ENCODE peak calls at places on chromosomes 11 and 22, in four cellular contexts. One of them, this sample, is unnamed.

GRCh38 chr11:44104472-44105294 is 9.2 kb downstream of the EXT2 start:
- DNase-seq in HFFc6: no peak
- DNase-seq in coronary artery: no peak
- DNase-seq in transverse colon: no peak
- DNase-seq in this sample: no peak

GRCh38 chr11:130179396-130180306 is 20.1 kb downstream of the ST14 start:
- DNase-seq in transverse colon: peak; percentile 63
- DNase-seq in HFFc6: no peak
- DNase-seq in coronary artery: no peak
- DNase-seq in this sample: no peak

GRCh38 chr11:103109818-103110388 is 677 bp downstream of the DYNC2H1 start:
- DNase-seq in HFFc6: no peak
- DNase-seq in transverse colon: no peak
- DNase-seq in coronary artery: no peak
- DNase-seq in this sample: no peak

GRCh38 chr11:14892577-14892976 is 546 bp upstream of the CYP2R1 start:
- DNase-seq in transverse colon: no peak
- DNase-seq in HFFc6: no peak
- DNase-seq in coronary artery: no peak
- DNase-seq in this sample: no peak

GRCh38 chr11:76824083-76824939 is 36.4 kb upstream of the ACER3 start:
- DNase-seq in transverse colon: no peak
- DNase-seq in coronary artery: no peak
- DNase-seq in HFFc6: no peak
- DNase-seq in this sample: no peak

GRCh38 chr11:112613051-112613972 is 347.9 kb upstream of the NCAM1 start:
- DNase-seq in coronary artery: no peak
- DNase-seq in HFFc6: peak; percentile 28
- DNase-seq in transverse colon: no peak
- DNase-seq in this sample: no peak

GRCh38 chr11:110645253-110645652 is 67.0 kb downstream of the ARHGAP20 start:
- DNase-seq in transverse colon: no peak
- DNase-seq in HFFc6: no peak
- DNase-seq in coronary artery: no peak
- DNase-seq in this sample: no peak

GRCh38 chr11:104759464-104759863 is 138.8 kb downstream of the CASP12 start:
- DNase-seq in transverse colon: no peak
- DNase-seq in HFFc6: no peak
- DNase-seq in coronary artery: no peak
- DNase-seq in this sample: no peak

GRCh38 chr11:130144129-130144528 is 15.5 kb upstream of the ST14 start:
- DNase-seq in HFFc6: no peak
- DNase-seq in transverse colon: peak; percentile 67
- DNase-seq in coronary artery: peak; percentile 53
- DNase-seq in this sample: no peak

GRCh38 chr11:120566176-120566575 is 54.6 kb downstream of the GRIK4 start:
- DNase-seq in HFFc6: no peak
- DNase-seq in coronary artery: no peak
- DNase-seq in transverse colon: no peak
- DNase-seq in this sample: no peak

GRCh38 chr11:31882951-31883392 is 71.8 kb upstream of the PAX6 start:
- DNase-seq in coronary artery: no peak
- DNase-seq in HFFc6: no peak
- DNase-seq in transverse colon: no peak
- DNase-seq in this sample: no peak

GRCh38 chr11:115504279-115505158 is at the start of gene CADM1:
- DNase-seq in transverse colon: peak; percentile 93
- DNase-seq in HFFc6: peak; percentile 13
- DNase-seq in coronary artery: peak; percentile 91
- DNase-seq in this sample: peak; percentile 81

GRCh38 chr11:41334007-41334933 is 125.2 kb downstream of the LRRC4C start:
- DNase-seq in coronary artery: no peak
- DNase-seq in HFFc6: no peak
- DNase-seq in transverse colon: no peak
- DNase-seq in this sample: no peak

GRCh38 chr11:2259897-2260451 is 10.4 kb downstream of the ASCL2 start:
- DNase-seq in coronary artery: peak; percentile 67
- DNase-seq in HFFc6: no peak
- DNase-seq in transverse colon: no peak
- DNase-seq in this sample: no peak

GRCh38 chr11:35914824-35915223 is 29.0 kb upstream of the LDLRAD3 start:
- DNase-seq in coronary artery: no peak
- DNase-seq in transverse colon: no peak
- DNase-seq in HFFc6: no peak
- DNase-seq in this sample: no peak

GRCh38 chr11:1844221-1845094 is 5.7 kb downstream of the TNNI2 start:
- DNase-seq in HFFc6: no peak
- DNase-seq in transverse colon: peak; percentile 67
- DNase-seq in coronary artery: no peak
- DNase-seq in this sample: no peak

GRCh38 chr11:25981998-25982397 is 349.9 kb upstream of the ANO3 start:
- DNase-seq in coronary artery: no peak
- DNase-seq in transverse colon: no peak
- DNase-seq in HFFc6: peak; percentile 29
- DNase-seq in this sample: no peak

GRCh38 chr11:89495951-89496350 is 4.8 kb upstream of the NOX4 start:
- DNase-seq in coronary artery: no peak
- DNase-seq in transverse colon: no peak
- DNase-seq in HFFc6: peak; percentile 70
- DNase-seq in this sample: no peak

GRCh38 chr11:77201991-77202841 is 74.2 kb downstream of the MYO7A start:
- DNase-seq in transverse colon: peak; percentile 3
- DNase-seq in coronary artery: no peak
- DNase-seq in HFFc6: no peak
- DNase-seq in this sample: no peak

GRCh38 chr11:130217133-130217631 is 57.6 kb downstream of the ST14 start:
- DNase-seq in transverse colon: no peak
- DNase-seq in coronary artery: no peak
- DNase-seq in HFFc6: no peak
- DNase-seq in this sample: no peak

DNA sequence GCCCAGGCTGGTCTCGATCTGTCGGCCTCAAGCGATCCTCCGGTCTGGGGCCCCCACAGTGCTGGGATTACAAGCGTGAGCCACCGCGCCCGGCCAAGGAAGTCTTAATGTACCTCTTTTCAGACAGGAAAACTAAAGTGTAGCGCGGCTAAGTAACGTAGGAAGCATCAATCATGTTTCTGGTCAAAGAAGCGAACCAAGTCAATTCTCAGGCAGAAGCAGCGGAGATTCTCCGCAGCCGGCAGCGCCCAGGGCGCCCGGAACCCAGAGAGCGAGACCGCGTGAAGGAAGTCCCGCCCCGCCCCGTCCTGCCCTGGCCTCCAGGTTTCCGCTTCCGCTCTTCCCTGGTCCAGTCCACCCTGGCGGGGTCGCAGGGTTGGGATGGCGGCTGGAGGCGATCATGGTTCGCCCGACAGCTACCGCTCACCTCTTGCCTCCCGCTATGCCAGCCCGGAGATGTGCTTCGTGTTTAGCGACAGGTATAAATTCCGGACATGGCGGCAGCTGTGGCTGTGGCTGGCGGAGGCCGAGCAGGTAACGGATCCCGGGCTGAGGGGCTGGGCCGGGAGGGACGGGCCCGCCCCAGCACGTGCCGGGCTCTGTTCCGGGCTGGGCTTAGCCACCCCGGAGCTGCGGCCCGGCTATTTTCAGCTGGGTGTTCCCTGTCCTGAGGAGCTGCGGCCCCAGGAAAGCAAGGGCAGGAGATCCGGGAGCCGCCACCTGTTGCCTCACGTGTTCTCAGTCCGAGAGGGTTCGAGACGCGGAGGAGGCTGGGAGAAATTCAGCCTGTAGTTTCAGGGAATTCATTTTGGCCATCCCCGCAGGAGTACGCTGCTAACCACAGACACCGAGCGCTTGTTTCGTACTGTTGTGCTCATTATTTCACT is at the start of gene ADSL:
- DNase-seq in transverse colon: peak; percentile 92
- DNase-seq in coronary artery: peak; percentile 92
- DNase-seq in HFFc6: peak; percentile 78
- DNase-seq in this sample: peak; percentile 49
- TF ChIP-seq CTCF in transverse colon: peak; percentile 45
- TF ChIP-seq CTCF in coronary artery: no peak
- TF ChIP-seq CTCF in HFFc6: no peak
- TF ChIP-seq CTCF in this sample: no peak

DNA sequence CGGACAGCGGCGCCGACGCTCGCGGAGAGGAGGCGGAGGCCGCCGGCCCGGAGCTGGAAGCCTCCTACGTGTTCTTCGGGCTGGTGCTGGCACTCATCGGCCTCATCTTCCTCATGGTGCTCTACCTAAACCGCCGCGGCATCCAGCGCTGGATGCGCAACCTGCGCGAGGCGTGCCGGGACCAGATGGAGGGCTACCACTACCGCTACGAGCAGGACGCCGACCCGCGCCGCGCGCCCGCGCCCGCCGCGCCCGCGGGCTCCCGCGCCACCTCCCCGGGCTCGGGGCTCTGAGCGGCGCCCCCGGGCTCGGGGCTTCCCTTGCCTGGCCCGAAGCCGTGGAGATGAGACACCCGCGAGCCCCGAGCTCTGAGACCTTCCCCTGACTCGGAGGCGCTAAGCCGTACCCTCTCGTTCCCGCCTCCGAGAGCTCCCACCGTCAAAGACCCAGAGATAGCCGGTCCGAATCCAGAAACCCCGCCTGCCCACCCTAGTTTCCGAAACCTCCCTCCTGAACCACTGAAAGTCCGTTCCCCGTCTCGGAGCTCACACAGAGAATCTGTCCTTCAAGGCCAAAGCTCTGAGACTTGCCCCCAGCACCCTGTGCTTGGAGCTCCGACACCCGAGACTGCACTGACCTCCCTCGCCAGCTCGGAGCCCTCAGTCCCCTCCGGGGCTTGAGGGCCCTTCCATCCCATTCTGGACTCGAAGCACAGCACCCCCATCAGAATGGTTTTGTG is 1.5 kb downstream of the TPBGL start:
- DNase-seq in transverse colon: no peak
- DNase-seq in coronary artery: no peak
- DNase-seq in HFFc6: no peak
- DNase-seq in this sample: no peak
- TF ChIP-seq CTCF in transverse colon: no peak
- TF ChIP-seq CTCF in coronary artery: no peak
- TF ChIP-seq CTCF in HFFc6: peak; percentile 36
- TF ChIP-seq CTCF in this sample: no peak

GRCh38 chr11:65353376-65353775 is 1.2 kb upstream of the TIGD3 start:
- DNase-seq in transverse colon: no peak
- DNase-seq in coronary artery: no peak
- DNase-seq in HFFc6: no peak
- DNase-seq in this sample: no peak

GRCh38 chr11:65355013-65355775 is 643 bp downstream of the TIGD3 start:
- DNase-seq in coronary artery: no peak
- DNase-seq in transverse colon: peak; percentile 58
- DNase-seq in HFFc6: no peak
- DNase-seq in this sample: no peak

GRCh38 chr11:65355776-65356393 is 1.3 kb downstream of the TIGD3 start:
- DNase-seq in HFFc6: peak; percentile 7
- DNase-seq in transverse colon: peak; percentile 37
- DNase-seq in coronary artery: no peak
- DNase-seq in this sample: no peak

GRCh38 chr11:65353900-65354264 is 669 bp upstream of the TIGD3 start:
- DNase-seq in HFFc6: no peak
- DNase-seq in coronary artery: no peak
- DNase-seq in transverse colon: no peak
- DNase-seq in this sample: no peak

GRCh38 chr11:65354265-65355012 is at the start of gene TIGD3:
- DNase-seq in coronary artery: peak; percentile 98
- DNase-seq in HFFc6: peak; percentile 92
- DNase-seq in transverse colon: peak; percentile 99
- DNase-seq in this sample: peak; percentile 86
- TF ChIP-seq CTCF in coronary artery: no peak
- TF ChIP-seq CTCF in HFFc6: no peak
- TF ChIP-seq CTCF in transverse colon: no peak
- TF ChIP-seq CTCF in this sample: no peak

GRCh38 chr11:71102251-71102995 is 150.0 kb downstream of the SHANK2 start:
- DNase-seq in transverse colon: no peak
- DNase-seq in coronary artery: no peak
- DNase-seq in HFFc6: no peak
- DNase-seq in this sample: no peak
- TF ChIP-seq CTCF in transverse colon: no peak
- TF ChIP-seq CTCF in coronary artery: no peak
- TF ChIP-seq CTCF in HFFc6: no peak
- TF ChIP-seq CTCF in this sample: no peak

GRCh38 chr11:134048028-134048427 is 20.8 kb upstream of the JAM3 start:
- DNase-seq in HFFc6: no peak
- DNase-seq in coronary artery: no peak
- DNase-seq in transverse colon: no peak
- DNase-seq in this sample: peak; percentile 17

GRCh38 chr11:134046681-134047449 is 22.0 kb upstream of the JAM3 start:
- DNase-seq in HFFc6: no peak
- DNase-seq in transverse colon: no peak
- DNase-seq in coronary artery: no peak
- DNase-seq in this sample: peak; percentile 12

GRCh38 chr11:134047586-134047999 is 21.3 kb upstream of the JAM3 start:
- DNase-seq in transverse colon: peak; percentile 68
- DNase-seq in HFFc6: peak; percentile 86
- DNase-seq in coronary artery: peak; percentile 96
- DNase-seq in this sample: peak; percentile 55

GRCh38 chr11:134044514-134045284 is 24.2 kb upstream of the JAM3 start:
- DNase-seq in HFFc6: no peak
- DNase-seq in transverse colon: no peak
- DNase-seq in coronary artery: no peak
- DNase-seq in this sample: no peak

DNA sequence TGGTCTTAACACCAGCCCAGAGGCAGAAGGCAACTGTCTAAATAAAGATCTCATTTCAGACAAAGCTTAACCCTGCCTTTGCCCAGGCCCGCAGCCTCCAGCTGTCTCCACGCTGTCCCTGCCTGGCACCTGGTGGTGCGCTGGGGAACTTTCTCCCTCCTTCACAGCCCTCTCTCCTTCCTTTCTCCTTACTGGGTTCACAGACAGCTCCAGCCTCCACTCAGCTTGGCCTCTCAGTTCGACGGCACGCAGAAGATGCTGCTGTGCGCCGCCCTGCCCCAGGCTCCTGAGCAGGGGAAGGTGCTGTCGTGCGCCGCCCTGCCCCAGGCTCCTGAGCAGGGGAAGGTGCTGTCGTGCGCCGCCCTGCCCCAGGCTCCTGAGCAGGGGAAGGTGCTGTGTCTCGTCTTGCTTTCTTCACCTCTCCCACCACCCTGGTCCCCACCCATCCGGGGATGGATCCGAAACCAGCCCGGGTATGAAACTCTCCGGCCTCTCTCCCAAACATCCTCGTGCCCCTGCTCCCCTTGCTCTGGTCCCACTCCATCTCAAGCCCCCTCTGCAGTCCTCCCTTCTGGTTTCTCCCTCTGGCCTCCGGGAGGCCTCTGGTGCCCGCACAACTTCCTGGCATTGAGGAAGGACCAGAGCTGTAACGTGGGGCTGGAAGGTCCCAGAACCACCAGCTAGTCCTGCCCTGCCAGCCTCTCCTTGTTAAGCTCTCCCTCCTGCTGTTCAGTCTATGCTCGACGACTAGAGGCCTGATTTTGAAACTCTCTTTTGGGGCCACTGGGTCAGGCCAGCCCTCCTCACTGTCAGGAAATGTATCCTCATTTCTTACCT is 22.9 kb upstream of the JAM3 start:
- DNase-seq in transverse colon: no peak
- DNase-seq in HFFc6: no peak
- DNase-seq in coronary artery: no peak
- DNase-seq in this sample: no peak
- TF ChIP-seq CTCF in transverse colon: peak; percentile 41
- TF ChIP-seq CTCF in HFFc6: peak; percentile 66
- TF ChIP-seq CTCF in coronary artery: peak; percentile 16
- TF ChIP-seq CTCF in this sample: no peak